ENCODE peak calls at places on chromosomes 4 and X, in ten cellular contexts. X is sigmoid colon, Y is A549, K is K562, W is ovary, Q is SK-N-SH, B is tibial nerve, O is transverse colon, F is HepG2, M is GM12878. V is an unnamed sample. For H3K9me3, the result is how much of the 10 kb centered on the place peaks cover.

GRCh38 chr4:138291431-138291830 is 49.3 kb upstream of the SLC7A11 start:
- DNase-seq in O (no peak), X (no peak), K (no peak), F (no peak), W (no peak), M (no peak), B (no peak), Y (no peak), Q (no peak), V (no peak)

GRCh38 chr4:111400736-111401135 is 744.5 kb upstream of the FAM241A start:
- DNase-seq in Y (no peak), M (no peak), Q (no peak), O (no peak), F (no peak), B (no peak), W (no peak), X (no peak), K (no peak), V (no peak)

GRCh38 chr4:71229477-71230257 is 109.2 kb upstream of the SLC4A4 start:
- DNase-seq in B (no peak), O (peak), Y (peak), K (peak), X (no peak), W (no peak), F (peak), Q (peak), M (no peak), V (peak)

GRCh38 chr4:138981930-138982390 is 33.6 kb upstream of the NOCT start:
- DNase-seq in X (peak), F (peak), K (no peak), M (no peak), O (peak), Y (peak), Q (no peak), W (no peak), B (no peak), V (no peak)

GRCh38 chr4:24805566-24805965 is 10.2 kb downstream of the SOD3 start:
- DNase-seq in Q (no peak), Y (no peak), M (no peak), F (no peak), O (no peak), W (no peak), X (no peak), K (peak), B (no peak), V (no peak)

GRCh38 chr4:40838742-40839141 is 89.0 kb downstream of the NSUN7 start:
- DNase-seq in W (no peak), B (no peak), O (no peak), M (no peak), Q (no peak), Y (peak), X (no peak), K (no peak), F (no peak), V (no peak)

GRCh38 chrX:71579136-71579989 is 1.1 kb downstream of the GCNA start:
- DNase-seq in Q (peak), X (no peak), M (no peak), O (no peak), K (peak), W (no peak), B (no peak), Y (no peak), F (no peak), V (no peak)

GRCh38 chr4:80239480-80239879 is 27.0 kb upstream of the FGF5 start:
- DNase-seq in Q (no peak), X (no peak), Y (no peak), O (no peak), B (no peak), W (no peak), F (no peak), K (no peak), M (no peak), V (no peak)

GRCh38 chrX:110722135-110722534 is 73.5 kb downstream of the CHRDL1 start:
- DNase-seq in Q (no peak), O (no peak), W (no peak), Y (no peak), X (no peak), M (no peak), K (no peak), B (no peak), F (no peak), V (no peak)

GRCh38 chrX:75649829-75650228 is 127.0 kb upstream of the ZDHHC15 start:
- DNase-seq in M (no peak), O (no peak), K (no peak), W (no peak), Y (no peak), X (no peak), B (no peak), Q (no peak), F (peak), V (no peak)

GRCh38 chrX:75648803-75649588 is 126.2 kb upstream of the ZDHHC15 start:
- DNase-seq in K (no peak), M (no peak), W (no peak), Y (no peak), O (no peak), Q (no peak), B (no peak), F (peak), X (no peak), V (no peak)
- H3K9me3 ChIP-seq in K (under half), M (under half), W (under half), Y (under half), O (under half), Q (under half), B (under half), F (under half), X (under half), V (under half)

GRCh38 chrX:107766470-107767140 is 9.0 kb downstream of the TSC22D3 start:
- DNase-seq in O (peak), Q (no peak), M (no peak), F (no peak), B (no peak), X (peak), Y (no peak), K (no peak), W (peak), V (no peak)
- TF ChIP-seq EP300 in O (no peak), Q (no peak), M (no peak), F (no peak), B (no peak), X (no peak), Y (no peak), K (no peak), W (no peak), V (no peak)

GRCh38 chrX:18574591-18574990 is 97.3 kb downstream of the RS1 start:
- DNase-seq in Q (no peak), O (no peak), B (peak), M (no peak), K (no peak), F (no peak), X (peak), Y (peak), W (peak), V (no peak)
- H3K9me3 ChIP-seq in Q (under half), O (under half), B (under half), M (under half), K (under half), F (under half), X (under half), Y (under half), W (under half), V (under half)

DNA sequence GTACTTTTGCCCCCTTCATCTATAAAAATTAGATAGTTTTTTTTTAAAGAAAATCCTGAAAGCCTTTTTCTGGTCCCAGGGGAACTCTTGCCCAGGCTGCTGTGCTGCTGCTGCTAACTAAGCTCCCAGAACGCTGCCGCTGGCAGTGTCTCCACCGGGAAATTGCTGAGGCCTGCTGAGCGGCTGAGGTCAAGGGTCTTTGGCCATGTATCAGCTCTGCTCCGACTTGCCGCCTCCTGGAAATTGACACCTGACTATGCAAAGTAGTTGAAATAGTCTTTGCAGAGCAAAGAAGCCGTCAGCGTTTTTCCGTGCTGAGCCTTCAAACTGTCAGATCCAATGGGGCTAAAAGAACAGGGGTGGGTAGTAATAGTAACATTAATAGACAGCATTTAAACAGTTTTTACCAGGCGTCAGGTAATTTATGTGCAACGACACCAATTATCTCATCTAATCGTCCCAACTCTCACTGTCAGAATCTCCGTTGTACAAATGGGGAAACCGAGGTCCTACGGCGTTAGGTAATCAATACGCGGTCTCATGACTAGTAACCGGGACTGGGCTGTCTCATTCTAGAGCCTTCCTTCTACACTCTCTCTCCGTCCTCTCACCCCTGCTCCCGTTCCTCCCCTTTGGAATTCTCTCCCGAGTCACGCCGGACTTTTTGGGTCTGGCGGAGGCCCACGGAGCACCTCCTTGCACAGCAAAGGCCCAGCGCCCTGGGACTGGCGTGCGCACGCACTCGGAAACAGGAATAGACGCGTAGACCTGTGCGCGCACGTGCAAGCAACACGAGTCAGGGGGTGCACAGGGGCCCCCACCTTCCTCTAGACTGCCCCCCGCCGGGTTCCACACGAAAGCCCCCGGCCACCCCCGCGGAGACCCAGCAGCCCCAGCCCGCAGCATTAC is 595 bp downstream of the QDPR start:
- DNase-seq in F (peak), K (peak), W (peak), B (peak), M (no peak), O (peak), Q (peak), X (peak), Y (peak), V (peak)
- TF ChIP-seq EP300 in F (no peak), K (no peak), W (no peak), B (no peak), M (no peak), O (no peak), Q (no peak), X (no peak), Y (no peak), V (no peak)

DNA sequence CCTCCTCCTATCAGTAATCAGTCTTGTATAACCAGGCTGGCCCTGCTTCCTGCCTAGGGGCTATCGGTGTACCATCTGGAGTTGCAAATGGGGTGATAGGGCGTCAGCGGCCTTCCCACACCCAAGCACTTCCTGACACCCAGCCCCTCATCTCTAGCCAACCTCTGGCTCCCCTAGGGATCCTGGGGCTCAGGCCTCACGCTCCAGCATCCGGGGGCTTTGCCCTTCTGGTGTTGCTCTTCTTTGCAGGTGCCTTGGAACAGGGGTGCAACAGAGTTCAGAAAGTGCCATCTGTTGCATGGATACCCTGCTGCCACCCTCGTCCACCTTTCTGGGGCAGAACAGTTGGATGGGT is 4.1 kb downstream of the IL9R start:
- DNase-seq in Y (no peak), B (no peak), K (peak), F (no peak), Q (peak), W (no peak), M (no peak), X (no peak), O (no peak), V (no peak)
- H3K9me3 ChIP-seq in Y (under half), B (under half), K (under half), F (under half), Q (under half), W (under half), M (under half), X (under half), O (under half), V (under half)

GRCh38 chr4:172809998-172810397 is 358.6 kb upstream of the GALNT7 start:
- DNase-seq in X (no peak), Q (no peak), M (no peak), F (no peak), W (no peak), O (no peak), B (no peak), K (no peak), Y (no peak), V (no peak)

GRCh38 chr4:172815499-172816175 is 353.0 kb upstream of the GALNT7 start:
- DNase-seq in O (peak), M (no peak), Y (no peak), W (no peak), B (no peak), Q (no peak), K (no peak), F (no peak), X (no peak), V (no peak)

GRCh38 chr4:172808196-172808595 is 360.4 kb upstream of the GALNT7 start:
- DNase-seq in Y (no peak), K (no peak), F (no peak), X (no peak), O (no peak), M (no peak), B (no peak), W (no peak), Q (no peak), V (no peak)

GRCh38 chr4:172809319-172809718 is 359.3 kb upstream of the GALNT7 start:
- DNase-seq in O (no peak), B (no peak), M (no peak), Y (no peak), Q (no peak), X (no peak), W (no peak), K (no peak), F (no peak), V (no peak)

GRCh38 chr4:172813359-172813923 is 355.2 kb upstream of the GALNT7 start:
- DNase-seq in K (no peak), F (no peak), Q (no peak), B (no peak), M (peak), O (no peak), W (no peak), X (no peak), Y (no peak), V (no peak)
- TF ChIP-seq EP300 in K (no peak), F (no peak), Q (no peak), B (no peak), M (no peak), O (no peak), W (no peak), X (no peak), Y (no peak), V (no peak)

DNA sequence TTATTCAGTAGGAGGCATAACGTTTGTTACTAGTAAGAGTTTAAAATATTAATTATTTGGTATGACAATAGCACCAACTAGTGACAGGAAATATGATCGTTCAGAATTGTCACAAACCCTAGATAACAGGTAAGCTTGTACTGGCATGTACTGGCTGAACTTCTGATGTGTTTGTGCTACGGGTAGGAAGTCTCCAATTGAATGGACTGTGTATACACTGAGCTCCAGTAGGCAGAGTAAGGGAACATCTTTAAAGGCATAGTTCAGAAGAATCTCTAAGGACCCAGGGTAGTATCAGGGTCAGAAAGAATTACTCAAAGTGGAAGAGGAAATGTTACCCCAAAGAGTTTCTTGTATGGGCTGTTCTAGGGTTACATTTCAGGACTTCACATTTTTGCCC is 230.4 kb downstream of the EDA2R start:
- DNase-seq in F (no peak), O (no peak), X (no peak), Q (no peak), B (no peak), M (peak), W (no peak), Y (peak), K (peak), V (no peak)
- H3K9me3 ChIP-seq in F (under half), O (under half), X (under half), Q (under half), B (under half), M (under half), W (under half), Y (under half), K (under half), V (under half)

DNA sequence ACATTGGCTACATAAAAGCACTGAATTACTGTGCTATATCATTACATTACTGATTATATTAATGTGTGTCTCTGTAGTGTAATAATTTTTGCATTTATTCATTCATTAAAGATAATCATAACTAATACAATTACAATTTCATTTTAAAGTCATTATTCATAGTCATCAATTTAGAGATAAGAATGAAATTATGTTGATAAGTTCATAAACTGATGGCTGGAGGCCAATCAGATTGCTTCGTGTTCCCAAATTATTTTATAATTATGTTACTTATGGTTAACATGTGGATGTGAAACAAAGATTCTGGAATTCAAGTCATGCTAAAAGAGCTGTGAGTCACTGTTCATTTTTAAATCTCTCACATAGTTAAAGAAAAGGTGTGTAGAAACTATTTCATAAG is 223.4 kb upstream of the HAND2 start:
- DNase-seq in X (no peak), K (no peak), Q (no peak), F (no peak), O (no peak), B (no peak), Y (no peak), M (no peak), W (no peak), V (no peak)
- TF ChIP-seq EP300 in X (no peak), K (no peak), Q (peak), F (no peak), O (no peak), B (no peak), Y (no peak), M (no peak), W (no peak), V (no peak)